ENCODE peak calls at places on chromosome 13, in four cellular contexts. V, H, D and I are unnamed samples.
A peak's percentile ranks its signal among the peaks of the same experiment; 100 is the strongest.

GRCh38 chr13:59607172-59607571 is 556.6 kb downstream of the DIAPH3 start:
- DNase-seq in V (no peak), H (no peak), D (no peak), I (no peak)

GRCh38 chr13:31069808-31070544 is 91.7 kb downstream of the HSPH1 start:
- DNase-seq in V (no peak), H (no peak), D (no peak), I (no peak)

GRCh38 chr13:46949211-46949610 is 52.4 kb upstream of the HTR2A start:
- DNase-seq in V (no peak), H (no peak), D (no peak), I (no peak)

GRCh38 chr13:99431927-99432636 is 69.2 kb upstream of the TM9SF2 start:
- DNase-seq in V (no peak), H (peak; percentile 85), D (no peak), I (no peak)

GRCh38 chr13:59458908-59459579 is 704.7 kb downstream of the DIAPH3 start:
- DNase-seq in V (no peak), H (no peak), D (no peak), I (no peak)

GRCh38 chr13:20561731-20562130 is 5.2 kb upstream of the IFT88 start:
- DNase-seq in V (no peak), H (no peak), D (no peak), I (no peak)

GRCh38 chr13:41127746-41128145 is 4.9 kb downstream of the KBTBD6 start:
- DNase-seq in V (no peak), H (no peak), D (no peak), I (no peak)

GRCh38 chr13:38804536-38804935 is 117.7 kb downstream of the FREM2 start:
- DNase-seq in V (no peak), H (no peak), D (no peak), I (no peak)

GRCh38 chr13:100098445-100099116 is 9.7 kb downstream of the PCCA start:
- DNase-seq in V (no peak), H (no peak), D (no peak), I (no peak)

GRCh38 chr13:94553766-94554165 is 42.2 kb downstream of the TGDS start:
- DNase-seq in V (no peak), H (no peak), D (no peak), I (no peak)

GRCh38 chr13:59755647-59756290 is 408.0 kb downstream of the DIAPH3 start:
- DNase-seq in V (no peak), H (no peak), D (no peak), I (no peak)

DNA sequence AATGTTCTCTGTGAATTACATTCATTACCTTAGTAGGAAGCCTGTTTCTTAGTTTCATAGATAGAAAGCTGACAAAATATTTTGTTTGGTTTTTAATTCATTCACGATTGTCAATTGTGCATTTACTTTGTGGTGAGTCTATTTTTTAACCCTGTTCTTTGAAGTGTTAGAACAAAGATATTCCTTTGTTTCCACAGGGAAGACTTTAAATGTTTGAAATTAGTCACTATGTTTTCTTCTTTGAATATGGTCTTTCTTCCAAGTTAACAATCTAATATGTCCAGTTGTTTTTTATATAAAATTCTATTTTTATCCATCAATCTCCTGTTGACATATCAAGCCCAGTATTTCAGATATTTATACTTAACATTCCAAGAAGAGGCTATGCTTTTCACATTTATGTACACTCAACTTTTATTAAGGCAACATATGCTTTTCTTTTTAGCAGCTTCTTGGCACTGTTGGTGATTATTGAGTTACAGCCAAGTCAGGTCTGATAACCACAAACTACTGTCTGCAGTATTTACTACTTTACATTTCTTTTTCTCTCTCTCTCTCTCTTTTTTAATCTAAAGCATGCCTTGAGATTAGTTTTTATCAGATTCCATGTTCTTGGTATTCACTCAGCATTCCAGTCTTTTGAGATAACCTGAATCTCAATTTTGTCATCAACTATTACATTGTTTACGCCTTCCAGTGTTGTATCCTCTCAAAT is 812.8 kb upstream of the SLC10A2 start:
- DNase-seq in V (no peak), H (no peak), D (no peak), I (no peak)
- TF ChIP-seq TAF1 in V (no peak), H (no peak), D (no peak), I (no peak)

DNA sequence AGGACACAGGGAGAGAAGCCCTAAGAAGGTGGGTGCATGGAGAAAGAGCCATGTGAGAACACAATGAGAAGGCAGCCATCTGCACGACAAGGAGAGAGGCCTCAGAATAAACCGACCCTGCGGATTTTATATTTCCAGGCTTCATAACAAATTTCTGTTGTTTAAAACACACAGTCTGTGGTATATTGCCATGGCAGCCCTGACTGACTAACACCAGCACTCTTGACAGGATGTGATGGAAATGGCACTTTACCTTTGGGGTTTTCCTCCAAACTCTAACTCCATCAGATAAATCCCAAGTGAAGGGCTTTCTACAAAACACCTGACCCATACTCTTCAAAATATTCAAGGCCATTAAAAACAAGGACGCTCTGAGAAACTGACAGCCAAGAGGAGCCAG is 13.2 kb upstream of the MED4 start:
- DNase-seq in V (no peak), H (no peak), D (no peak), I (no peak)
- TF ChIP-seq HDAC2 in V (no peak), H (no peak), D (no peak), I (no peak)

DNA sequence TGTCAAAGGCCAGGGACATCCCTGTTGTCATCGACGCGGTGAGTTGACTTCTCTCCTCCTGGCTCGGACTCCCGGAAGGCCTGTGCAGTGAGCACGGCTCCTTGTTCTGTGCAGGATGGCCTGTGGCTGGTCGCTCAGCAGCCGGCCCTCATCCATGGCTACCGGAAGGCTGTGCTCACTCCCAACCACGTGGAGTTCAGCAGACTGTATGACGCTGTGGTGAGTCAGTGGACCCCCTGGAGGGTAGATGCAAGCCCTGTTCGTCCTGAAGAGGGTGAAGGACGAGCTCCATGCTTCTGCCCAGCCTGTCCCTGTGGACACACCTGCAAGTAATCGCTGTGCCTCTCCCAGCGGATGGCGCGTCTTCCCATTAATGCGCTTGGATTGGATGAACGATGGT is 19.2 kb downstream of the NAXD start:
- DNase-seq in V (no peak), H (no peak), D (no peak), I (no peak)
- TF ChIP-seq TAF1 in V (no peak), H (no peak), D (no peak), I (no peak)

GRCh38 chr13:28493740-28494536 is 990 bp downstream of the FLT1 start:
- DNase-seq in V (peak; percentile 72), H (no peak), D (no peak), I (no peak)

GRCh38 chr13:28495586-28496564 is 947 bp upstream of the FLT1 start:
- DNase-seq in V (peak; percentile 56), H (no peak), D (no peak), I (no peak)

GRCh38 chr13:28492527-28493367 is 2.2 kb downstream of the FLT1 start:
- DNase-seq in V (no peak), H (peak; percentile 28), D (no peak), I (no peak)

GRCh38 chr13:28494861-28495585 is at the start of gene FLT1:
- DNase-seq in V (peak; percentile 87), H (no peak), D (no peak), I (no peak)

DNA sequence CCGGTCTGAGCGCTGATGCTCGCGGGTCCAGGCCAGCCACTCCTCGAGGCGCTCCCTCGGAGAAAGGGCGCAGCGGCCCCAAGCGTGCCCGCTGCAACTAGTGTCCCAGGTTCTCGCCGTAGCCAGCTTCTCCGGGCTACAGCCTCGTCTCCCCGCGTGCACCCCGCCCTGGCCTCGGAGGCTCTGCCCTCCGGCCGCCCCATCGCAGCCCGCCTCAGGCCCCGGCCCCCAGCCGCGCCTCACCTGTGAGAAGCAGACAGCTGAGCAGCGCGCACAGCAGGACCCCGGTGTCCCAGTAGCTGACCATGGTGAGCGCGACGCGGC is 429 bp downstream of the FLT1 start:
- DNase-seq in V (no peak), H (no peak), D (no peak), I (no peak)
- TF ChIP-seq HDAC2 in V (peak; percentile 66), H (no peak), D (no peak), I (no peak)

DNA sequence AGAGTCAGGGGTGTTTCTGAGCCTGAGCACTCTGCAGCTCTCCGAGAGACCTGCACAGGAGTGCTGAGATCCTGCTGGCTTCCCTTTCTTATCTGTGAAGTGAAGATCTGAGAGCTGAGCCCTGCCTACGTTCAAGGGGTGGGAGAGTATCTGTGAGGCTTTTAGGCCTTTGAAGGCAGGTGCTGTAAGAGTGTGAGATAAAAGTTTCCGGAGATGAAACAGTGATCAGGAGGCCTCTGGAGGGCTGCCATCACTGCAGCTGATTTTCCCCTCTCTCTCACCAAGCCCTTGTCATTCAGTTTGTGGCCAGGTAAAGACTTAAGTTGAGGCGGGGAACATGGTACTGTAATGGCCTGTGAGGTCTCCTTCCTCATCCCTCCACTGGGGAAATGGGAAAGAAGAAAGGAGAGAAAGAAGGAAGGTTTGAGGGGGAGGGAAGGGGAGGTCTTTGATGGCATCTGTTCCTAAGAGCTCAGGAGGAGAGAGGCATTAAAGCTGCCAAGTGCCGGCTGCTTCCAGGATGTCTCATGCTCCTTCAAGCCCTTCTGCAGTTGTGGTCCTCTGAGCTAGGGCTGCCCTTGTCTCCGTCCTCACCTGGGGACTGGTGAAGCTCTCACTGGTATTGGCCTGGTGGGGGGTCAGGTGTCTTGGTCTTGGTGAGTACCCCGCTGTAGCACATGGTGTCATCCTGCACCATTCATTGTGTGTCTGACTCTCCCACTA is 83.3 kb downstream of the AKAP11 start:
- DNase-seq in V (no peak), H (no peak), D (no peak), I (no peak)
- TF ChIP-seq TAF1 in V (no peak), H (no peak), D (no peak), I (no peak)

DNA sequence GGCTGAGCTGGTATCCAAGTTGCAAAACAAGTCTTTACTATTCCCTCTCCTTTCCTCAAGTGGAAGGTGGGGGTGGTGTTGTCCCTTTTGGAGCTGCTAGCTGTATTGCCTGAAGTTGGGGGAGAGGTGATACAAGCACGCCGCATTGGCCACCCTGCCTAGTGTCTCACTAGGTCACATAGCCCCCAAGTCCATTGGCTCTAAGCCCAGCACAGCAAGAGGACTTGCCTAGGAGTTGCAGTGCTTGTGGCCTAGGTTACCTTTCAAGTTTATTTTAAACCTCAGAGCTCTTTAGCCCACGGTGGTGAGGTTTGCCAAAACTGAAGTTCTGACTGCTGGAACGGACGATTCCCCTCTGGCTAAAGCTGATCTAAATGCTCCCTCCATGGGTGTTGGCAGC is 5.3 kb upstream of the DNAJC3 start:
- DNase-seq in V (no peak), H (no peak), D (no peak), I (no peak)
- TF ChIP-seq HDAC2 in V (no peak), H (no peak), D (no peak), I (no peak)

GRCh38 chr13:21868823-21869222 is 197.9 kb downstream of the FGF9 start:
- DNase-seq in V (no peak), H (no peak), D (no peak), I (no peak)

GRCh38 chr13:21872795-21873194 is 201.9 kb downstream of the FGF9 start:
- DNase-seq in V (no peak), H (no peak), D (no peak), I (no peak)

GRCh38 chr13:21871919-21872318 is 201.0 kb downstream of the FGF9 start:
- DNase-seq in V (no peak), H (no peak), D (no peak), I (no peak)

GRCh38 chr13:21871302-21871862 is 200.5 kb downstream of the FGF9 start:
- DNase-seq in V (no peak), H (no peak), D (peak; percentile 25), I (no peak)
- TF ChIP-seq TAF1 in V (no peak), H (no peak), D (no peak), I (no peak)

GRCh38 chr13:26727122-26727521 is 33.5 kb downstream of the GPR12 start:
- DNase-seq in V (no peak), H (no peak), D (no peak), I (no peak)
- TF ChIP-seq HDAC2 in V (no peak), H (no peak), D (no peak), I (no peak)

GRCh38 chr13:42814868-42815267 is 33.5 kb downstream of the FAM216B start:
- DNase-seq in V (no peak), H (no peak), D (no peak), I (no peak)
- TF ChIP-seq TAF1 in V (no peak), H (no peak), D (no peak), I (no peak)